ENCODE peak calls at places on chromosome 4, in four cellular contexts. X is heart left ventricle, A is RWPE1, T is glutamatergic neuron. I is an unnamed sample.

GRCh38 chr4:89338206-89338605 is 30.6 kb upstream of the GPRIN3 start:
- DNase-seq in X (no peak), A (no peak), T (no peak), I (no peak)

GRCh38 chr4:173360587-173361221 is 10.1 kb upstream of the SAP30 start:
- DNase-seq in T (no peak), A (no peak), X (no peak), I (no peak)

GRCh38 chr4:19913670-19914069 is 338.0 kb upstream of the SLIT2 start:
- DNase-seq in A (no peak), T (no peak), X (no peak), I (no peak)

GRCh38 chr4:152992491-152992890 is 56.4 kb downstream of the FHDC1 start:
- DNase-seq in X (no peak), T (no peak), A (no peak), I (no peak)

GRCh38 chr4:53313510-53313909 is 52.4 kb downstream of the SCFD2 start:
- DNase-seq in X (no peak), T (no peak), A (peak; percentile 33), I (no peak)

GRCh38 chr4:6478546-6479220 is 6.3 kb upstream of the PPP2R2C start:
- DNase-seq in A (no peak), X (no peak), T (no peak), I (peak; percentile 45)

GRCh38 chr4:161188578-161188977 is 975.2 kb downstream of the FSTL5 start:
- DNase-seq in A (no peak), X (no peak), T (no peak), I (no peak)

GRCh38 chr4:17511041-17511949 is 595 bp downstream of the QDPR start:
- DNase-seq in T (peak; percentile 62), X (peak; percentile 71), A (peak; percentile 27), I (no peak)

GRCh38 chr4:125481334-125481733 is 166.6 kb downstream of the FAT4 start:
- DNase-seq in A (no peak), X (no peak), T (no peak), I (no peak)

GRCh38 chr4:20882500-20882899 is 182.2 kb downstream of the PACRGL start:
- DNase-seq in A (no peak), T (no peak), X (no peak), I (no peak)

GRCh38 chr4:123398151-123398802 is 1.7 kb downstream of the SPRY1 start:
- DNase-seq in A (peak; percentile 61), X (peak; percentile 75), T (peak; percentile 89), I (peak; percentile 86)

GRCh38 chr4:118338981-118339765 is 13.6 kb downstream of the PRSS12 start:
- DNase-seq in X (no peak), T (no peak), A (no peak), I (no peak)

GRCh38 chr4:89070041-89070440 is 13.1 kb upstream of the FAM13A start:
- DNase-seq in X (no peak), T (no peak), A (no peak), I (no peak)

GRCh38 chr4:26028793-26029511 is 114.9 kb downstream of the SMIM20 start:
- DNase-seq in A (peak; percentile 54), X (peak; percentile 81), T (peak; percentile 93), I (peak; percentile 80)

GRCh38 chr4:175971393-175972179 is 94.1 kb upstream of the WDR17 start:
- DNase-seq in X (no peak), T (no peak), A (no peak), I (no peak)

GRCh38 chr4:55437356-55437796 is 41.6 kb downstream of the TMEM165 start:
- DNase-seq in X (no peak), T (no peak), A (peak; percentile 29), I (no peak)

DNA sequence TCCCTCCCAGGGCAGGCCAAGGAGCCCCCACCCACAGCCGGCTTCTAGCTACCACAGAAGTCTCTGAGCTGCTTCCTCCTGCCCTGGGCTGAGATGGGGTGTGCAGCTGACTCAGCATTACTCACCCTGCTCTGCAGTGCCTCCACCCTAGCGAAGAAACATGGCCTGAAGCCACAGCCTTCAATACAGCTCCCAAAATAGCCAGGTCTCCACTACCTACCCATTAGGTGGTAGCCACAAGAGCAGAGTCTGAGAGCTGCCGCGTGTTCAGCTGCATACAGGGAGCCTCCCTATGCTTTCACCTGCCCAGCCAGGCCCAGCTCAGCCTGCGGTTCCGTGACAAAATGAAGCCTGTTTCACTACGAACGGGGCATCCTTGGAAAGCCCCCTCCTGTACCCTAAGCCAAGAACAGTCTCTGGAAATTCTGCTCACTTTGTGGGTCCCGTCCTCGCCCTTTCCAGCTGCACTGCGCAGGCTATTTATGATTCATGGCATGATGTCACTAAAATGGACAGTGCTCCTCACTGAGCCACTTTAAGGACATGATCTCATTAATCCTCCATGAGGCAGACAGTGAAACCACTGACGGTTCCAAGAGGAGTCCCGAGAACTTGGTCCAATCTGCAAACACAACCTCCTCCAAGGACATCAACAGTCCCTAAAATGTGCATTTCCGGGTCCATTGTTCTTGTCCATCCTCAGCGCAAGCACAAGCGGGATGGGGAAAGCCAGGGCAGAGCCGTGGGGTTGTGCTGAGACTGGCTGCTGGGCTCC is 20.2 kb downstream of the WDR1 start:
- DNase-seq in T (no peak), A (peak; percentile 94), X (peak; percentile 84), I (no peak)
- TF ChIP-seq CTCF in T (no peak), A (no peak), X (no peak), I (no peak)

DNA sequence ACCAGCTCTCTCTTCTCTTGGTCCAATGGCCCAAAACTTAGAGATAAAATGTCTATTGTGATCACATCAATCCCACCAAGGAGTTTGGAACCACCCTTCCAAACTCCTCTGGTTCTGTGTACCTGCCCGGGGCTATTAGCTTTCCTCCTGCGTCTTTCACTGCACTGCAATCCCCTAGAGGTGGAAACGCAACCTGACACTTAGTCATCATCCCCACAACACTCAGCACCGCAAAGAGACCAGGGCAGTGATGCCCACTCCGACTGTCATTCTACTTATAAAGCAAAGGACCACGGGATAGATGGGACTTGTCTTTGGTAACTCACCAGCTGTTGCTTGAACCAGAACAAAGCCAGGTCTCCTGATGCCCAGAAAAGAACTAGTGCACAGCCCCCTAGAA is 22.0 kb downstream of the AFAP1 start:
- DNase-seq in T (no peak), A (no peak), X (no peak), I (no peak)
- TF ChIP-seq CTCF in T (peak; percentile 29), A (no peak), X (no peak), I (no peak)

DNA sequence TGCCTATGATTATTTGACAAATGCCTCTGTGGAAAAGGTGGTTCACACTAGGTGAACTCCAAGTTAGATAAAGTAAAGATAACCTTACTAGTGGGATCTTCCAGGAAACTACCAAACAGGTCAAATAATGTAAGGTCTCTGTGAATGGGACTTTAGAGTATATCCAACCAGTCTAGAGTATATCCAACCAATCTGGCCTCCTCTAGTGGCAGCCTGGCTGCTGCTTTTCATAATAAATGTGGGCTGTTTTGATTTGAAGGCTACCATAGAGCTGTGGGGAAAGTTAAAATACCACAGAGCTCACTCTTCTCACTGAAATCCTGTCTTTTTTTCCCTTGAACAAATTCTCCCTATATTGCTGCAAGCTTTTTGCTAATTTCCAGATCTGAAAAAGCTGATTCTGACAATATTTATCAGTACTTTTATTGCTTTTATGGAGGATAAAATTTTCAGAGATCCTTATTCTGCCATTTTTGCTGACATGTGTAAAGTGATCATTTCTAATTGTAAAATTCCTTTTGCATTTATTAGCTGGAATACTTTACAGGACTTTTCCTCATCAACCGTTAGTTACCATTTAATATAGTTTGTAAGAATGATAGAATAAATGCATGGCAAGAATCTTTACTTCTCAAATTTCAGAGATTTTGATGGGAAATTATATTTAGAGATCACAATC is 111.3 kb downstream of the TET2 start:
- DNase-seq in A (no peak), X (no peak), T (no peak), I (no peak)
- TF ChIP-seq CTCF in A (no peak), X (no peak), T (no peak), I (no peak)

GRCh38 chr4:27176881-27177280 is 316.2 kb downstream of the STIM2 start:
- DNase-seq in A (no peak), X (no peak), T (no peak), I (no peak)

GRCh38 chr4:27181672-27182071 is 321.0 kb downstream of the STIM2 start:
- DNase-seq in T (no peak), X (no peak), A (no peak), I (no peak)

GRCh38 chr4:27178066-27178465 is 317.4 kb downstream of the STIM2 start:
- DNase-seq in X (no peak), T (no peak), A (no peak), I (no peak)

DNA sequence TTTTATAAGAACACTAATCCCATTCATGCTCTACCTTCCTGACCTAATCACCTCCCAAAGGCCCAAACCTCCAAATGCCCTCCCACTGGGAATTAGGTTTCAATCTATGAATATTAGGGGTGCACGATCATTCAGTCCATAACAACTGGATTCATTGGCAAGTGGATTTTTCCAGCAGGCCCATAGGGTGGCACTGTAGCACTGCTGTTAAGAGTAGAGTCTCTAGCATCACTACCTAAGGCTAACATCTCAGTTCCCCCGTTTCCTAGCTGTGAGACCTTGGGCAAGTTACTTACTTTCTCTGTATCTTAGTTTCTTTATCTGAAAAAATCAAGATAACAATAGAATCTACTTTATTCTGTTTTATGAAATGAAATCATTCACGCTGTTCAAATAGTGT is 315.8 kb downstream of the STIM2 start:
- DNase-seq in X (no peak), A (peak; percentile 29), T (peak; percentile 41), I (no peak)
- TF ChIP-seq CTCF in X (peak; percentile 26), A (no peak), T (no peak), I (peak; percentile 69)

DNA sequence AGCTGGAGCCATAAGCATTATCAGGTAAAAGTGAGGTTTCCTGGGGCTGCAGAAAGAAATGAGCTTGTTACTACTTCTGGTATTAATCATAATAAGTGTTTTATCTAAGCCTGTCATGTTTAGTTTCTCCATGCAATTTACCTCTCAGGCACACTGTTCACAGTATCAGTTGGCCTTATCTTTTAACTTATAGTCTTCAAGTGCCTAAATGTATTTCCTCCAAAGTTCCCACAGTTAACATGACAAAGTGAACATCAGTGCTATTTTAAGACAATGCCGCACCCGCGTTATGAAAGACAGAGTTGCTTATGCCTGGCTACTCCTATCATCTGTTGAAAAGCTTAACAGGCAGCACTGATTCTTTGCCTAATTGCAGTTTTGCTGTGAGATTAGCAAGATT is 408.7 kb upstream of the FAM241A start:
- DNase-seq in T (no peak), X (no peak), A (no peak), I (no peak)
- TF ChIP-seq CTCF in T (no peak), X (no peak), A (no peak), I (no peak)

I was measured in type B pancreatic cell.